ENCODE peak calls at places on chromosomes 6 and 20, in seven cellular contexts. F is neural progenitor cell, W is fibroblast of lung, D is H1, V is endothelial cell of umbilical vein, X is PC-3, P is GM23248. U is an unnamed sample.

GRCh38 chr6:34585512-34586045 is 29.4 kb upstream of the SPDEF start:
- DNase-seq in W (peak; percentile 53), X (no peak), V (no peak), F (no peak), D (no peak), P (peak; percentile 86), U (no peak)

GRCh38 chr6:82870582-82871172 is 195.0 kb downstream of the UBE3D start:
- DNase-seq in X (peak; percentile 53), D (no peak), P (no peak), W (no peak), F (no peak), V (no peak), U (no peak)

GRCh38 chr6:28769626-28770402 is 154.0 kb downstream of the TRIM27 start:
- DNase-seq in W (peak; percentile 14), F (peak; percentile 71), X (peak; percentile 73), P (peak; percentile 81), D (no peak), V (no peak), U (no peak)

GRCh38 chr20:43384321-43384940 is 73.3 kb upstream of the SRSF6 start:
- DNase-seq in F (no peak), V (no peak), W (no peak), P (no peak), X (no peak), D (no peak), U (no peak)

GRCh38 chr6:15365273-15365687 is 119.4 kb downstream of the JARID2 start:
- DNase-seq in V (peak; percentile 61), W (peak; percentile 82), P (peak; percentile 92), F (peak; percentile 65), X (peak; percentile 71), D (no peak), U (no peak)

GRCh38 chr20:61664741-61665320 is 400.9 kb downstream of the TAF4 start:
- DNase-seq in F (no peak), W (no peak), V (no peak), D (no peak), X (no peak), P (peak; percentile 28), U (no peak)

GRCh38 chr6:168439791-168440491 is 1.0 kb upstream of the SMOC2 start:
- DNase-seq in V (no peak), X (no peak), D (no peak), P (no peak), W (no peak), F (no peak), U (no peak)

GRCh38 chr20:40961686-40962640 is 66.7 kb upstream of the TOP1 start:
- DNase-seq in X (peak; percentile 52), D (no peak), F (no peak), V (no peak), W (peak; percentile 26), P (peak; percentile 67), U (no peak)

GRCh38 chr6:165883851-165884640 is 221.0 kb upstream of the PDE10A start:
- DNase-seq in F (no peak), X (peak; percentile 26), V (no peak), D (no peak), P (peak; percentile 73), W (no peak), U (no peak)

GRCh38 chr20:40120827-40121226 is 568.2 kb downstream of the MAFB start:
- DNase-seq in D (no peak), F (no peak), V (no peak), W (no peak), P (no peak), X (no peak), U (no peak)

GRCh38 chr6:41032830-41033229 is 6.2 kb downstream of the UNC5CL start:
- DNase-seq in X (no peak), W (no peak), V (no peak), D (no peak), P (no peak), F (no peak), U (no peak)

GRCh38 chr6:41027251-41027650 is 11.8 kb downstream of the UNC5CL start:
- DNase-seq in W (no peak), X (peak; percentile 9), V (no peak), F (no peak), D (no peak), P (no peak), U (peak; percentile 19)

GRCh38 chr6:41025966-41026365 is 13.1 kb downstream of the UNC5CL start:
- DNase-seq in D (no peak), W (no peak), V (no peak), F (no peak), P (no peak), X (no peak), U (no peak)

GRCh38 chr6:41028618-41029486 is 10.2 kb downstream of the UNC5CL start:
- DNase-seq in F (peak; percentile 32), P (no peak), D (no peak), W (peak; percentile 9), X (no peak), V (no peak), U (no peak)

DNA sequence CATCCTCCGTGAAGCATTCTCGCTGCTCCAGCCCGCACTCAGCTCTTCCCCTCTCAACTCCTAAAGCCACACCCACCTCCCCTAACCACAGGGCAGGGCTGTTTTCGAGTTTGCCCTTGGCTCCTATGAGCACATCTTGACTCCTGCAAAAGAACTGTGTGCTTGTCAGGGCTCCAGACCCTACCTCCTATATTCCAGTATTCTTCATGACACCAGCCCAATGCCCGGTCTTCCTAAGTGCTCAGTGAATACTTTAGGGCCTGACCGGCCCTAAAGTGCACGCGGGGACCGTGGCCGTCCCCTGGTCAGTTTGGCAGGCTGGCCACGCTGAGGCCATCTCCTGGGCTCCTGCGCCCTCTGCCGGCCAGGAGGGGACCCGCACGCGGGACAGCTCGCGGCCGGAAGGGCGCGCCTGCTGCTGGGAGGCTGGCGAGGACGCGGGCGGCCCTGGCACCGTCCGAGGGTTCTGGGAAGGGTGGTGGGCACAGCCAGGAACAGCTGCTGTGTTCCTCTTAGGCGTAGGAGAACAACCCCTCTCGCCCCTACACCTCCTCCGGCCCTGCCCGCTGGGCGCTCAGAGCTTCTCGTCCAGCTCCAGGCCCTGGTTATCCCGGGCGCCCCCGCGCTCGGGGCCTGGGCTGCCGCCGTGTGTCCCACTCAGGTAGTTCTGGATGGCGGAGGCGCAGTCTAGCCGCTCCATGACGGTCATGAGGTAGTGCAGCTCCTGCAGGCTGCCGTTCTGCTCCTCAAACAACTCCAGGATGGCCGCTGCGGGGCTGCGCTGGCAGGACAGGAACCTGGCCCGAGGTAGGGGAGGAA is 11.0 kb downstream of the UNC5CL start:
- DNase-seq in V (peak; percentile 63), X (peak; percentile 87), D (peak; percentile 97), P (peak; percentile 80), W (peak; percentile 71), F (peak; percentile 89), U (peak; percentile 74)
- TF ChIP-seq EZH2 in V (no peak), X (no peak), D (no peak), P (no peak), W (no peak), F (peak; percentile 28), U (no peak)

DNA sequence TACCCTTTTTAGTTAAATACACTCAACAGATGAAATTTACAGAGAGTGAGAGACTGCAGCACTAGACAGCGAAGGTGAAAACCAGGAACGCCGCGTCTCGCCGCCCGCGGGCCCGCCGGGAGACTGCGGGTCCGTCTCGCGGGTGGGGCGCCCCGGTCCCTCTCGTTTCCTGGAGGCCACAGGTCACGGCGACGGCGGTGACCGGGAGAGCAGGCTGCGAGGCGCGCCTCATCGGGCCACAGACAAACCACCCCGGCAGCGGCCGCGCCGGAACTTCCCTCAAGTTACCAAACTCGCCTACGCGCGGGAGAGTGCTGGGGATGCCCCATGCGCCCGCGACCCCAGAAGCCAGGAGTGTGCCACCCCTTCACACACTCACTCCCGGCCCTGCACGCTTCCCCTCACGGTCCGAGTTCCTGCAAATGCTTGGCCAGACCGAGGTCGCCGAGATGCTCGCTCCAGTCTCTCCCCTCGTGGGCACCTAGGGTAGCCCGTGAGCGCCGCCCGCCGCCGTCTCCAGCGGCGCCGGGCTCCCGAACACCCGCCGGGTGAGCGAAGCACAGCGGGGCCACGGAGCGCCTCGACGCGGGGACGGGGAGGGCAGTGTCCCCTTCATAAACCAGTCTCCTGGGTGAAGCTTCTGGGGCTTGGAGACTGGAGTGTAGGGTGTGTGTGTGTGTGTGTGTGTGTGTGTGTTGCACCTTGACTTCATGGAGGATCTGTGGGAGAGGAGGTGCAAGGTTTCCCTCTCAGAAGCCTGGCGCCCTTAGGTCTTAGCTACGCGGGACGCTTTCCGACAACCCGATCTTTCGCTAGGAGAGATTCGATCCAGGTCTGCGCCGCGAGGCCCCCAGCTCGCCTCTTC is 1.4 kb downstream of the BACH2 start:
- DNase-seq in X (peak; percentile 26), P (peak; percentile 47), D (no peak), F (peak; percentile 54), V (peak; percentile 56), W (peak; percentile 65), U (peak; percentile 39)
- TF ChIP-seq EZH2 in X (no peak), P (peak; percentile 88), D (peak; percentile 84), F (peak; percentile 89), V (peak; percentile 50), W (no peak), U (no peak)

GRCh38 chr20:63219447-63219821 is 3.5 kb upstream of the YTHDF1 start:
- DNase-seq in D (no peak), V (no peak), W (no peak), P (no peak), X (no peak), F (no peak), U (no peak)

GRCh38 chr20:63218701-63219446 is 2.9 kb upstream of the YTHDF1 start:
- DNase-seq in V (no peak), W (no peak), F (no peak), X (no peak), D (no peak), P (no peak), U (no peak)

GRCh38 chr20:63220696-63221399 is 4.9 kb upstream of the YTHDF1 start:
- DNase-seq in V (no peak), W (no peak), X (no peak), P (no peak), D (no peak), F (no peak), U (no peak)

GRCh38 chr20:63217706-63218105 is 1.8 kb upstream of the YTHDF1 start:
- DNase-seq in D (no peak), V (no peak), P (no peak), F (no peak), W (no peak), X (no peak), U (no peak)

GRCh38 chr20:63219866-63220521 is 4.1 kb upstream of the YTHDF1 start:
- DNase-seq in D (no peak), W (no peak), V (no peak), F (no peak), P (no peak), X (no peak), U (no peak)
- TF ChIP-seq EZH2 in D (no peak), W (no peak), V (no peak), F (no peak), P (no peak), X (no peak), U (no peak)

DNA sequence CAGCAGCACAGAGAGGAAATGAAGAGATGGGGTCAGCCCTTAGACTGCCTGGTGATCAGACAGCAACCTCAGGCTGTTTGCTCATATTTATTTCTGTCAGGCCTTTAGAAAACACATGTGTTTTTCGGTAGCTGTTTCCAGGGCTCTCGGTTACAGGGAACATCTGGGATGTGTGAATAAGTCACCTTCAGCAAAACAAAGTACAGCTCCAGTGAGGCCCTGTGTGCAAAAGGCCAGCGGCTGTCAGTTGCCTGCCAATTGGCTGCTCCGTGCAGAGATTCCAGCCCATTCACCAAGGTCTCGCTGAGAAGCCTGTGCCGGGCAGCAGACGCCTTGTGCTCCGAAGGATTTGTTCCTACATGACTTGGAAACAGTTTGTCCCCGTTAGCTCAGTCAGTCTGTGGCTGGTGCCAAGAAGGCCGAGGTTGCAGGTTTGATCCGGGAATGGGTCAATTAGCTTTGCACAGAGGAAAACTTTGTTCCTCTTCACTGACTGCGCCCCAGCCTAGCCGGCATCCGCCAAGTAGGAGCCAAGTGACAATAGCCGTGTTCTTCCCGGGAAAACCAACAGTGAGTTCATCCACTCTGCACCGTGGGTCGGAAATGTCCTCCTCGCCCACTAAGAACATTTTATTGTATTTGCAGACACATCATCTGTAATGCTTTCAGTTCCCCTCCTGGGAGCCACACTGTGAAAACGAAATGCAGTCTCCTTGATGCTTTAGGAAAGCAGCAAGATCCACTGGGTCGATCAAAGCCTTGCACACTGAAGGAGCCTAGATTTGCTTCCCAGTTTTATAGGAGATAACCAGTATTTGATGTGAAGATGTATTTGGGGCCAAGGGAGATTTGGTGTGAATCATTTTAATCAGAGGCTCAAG is 315.4 kb upstream of the CDYL start:
- DNase-seq in X (no peak), D (no peak), W (peak; percentile 70), P (peak; percentile 72), V (no peak), F (peak; percentile 54), U (no peak)
- TF ChIP-seq EZH2 in X (no peak), D (no peak), W (no peak), P (no peak), V (no peak), F (no peak), U (no peak)

U was measured in MM.1S.